ENCODE peak calls at places on chromosomes 12 and 14, in seven cellular contexts. L is anterior cingulate cortex, M is Kasumi-1, H is EL, E is astrocyte, S is caudate nucleus, U is AG09319. I is an unnamed sample.

GRCh38 chr12:69019910-69020309 is 86.9 kb upstream of the CPM start:
- DNase-seq in S (no peak), M (no peak), H (no peak), U (no peak), E (no peak), L (no peak), I (no peak)

GRCh38 chr12:107027304-107028053 is 40.5 kb upstream of the MTERF2 start:
- DNase-seq in E (peak; percentile 96), S (no peak), U (peak; percentile 73), M (no peak), H (peak; percentile 85), L (no peak), I (peak; percentile 79)

GRCh38 chr14:63857467-63858030 is 4.7 kb downstream of the SYNE2 start:
- DNase-seq in E (peak; percentile 40), M (no peak), H (peak; percentile 17), S (no peak), L (no peak), U (no peak), I (no peak)

GRCh38 chr14:22180045-22180444 is 409.0 kb downstream of the DAD1 start:
- DNase-seq in E (no peak), L (no peak), H (no peak), M (no peak), U (no peak), S (no peak), I (no peak)

GRCh38 chr12:51678086-51678724 is 87.2 kb downstream of the SCN8A start:
- DNase-seq in S (no peak), M (peak; percentile 75), H (peak; percentile 70), U (peak; percentile 30), L (no peak), E (peak; percentile 26), I (no peak)

GRCh38 chr12:108102363-108102762 is 26.7 kb upstream of the WSCD2 start:
- DNase-seq in L (no peak), M (no peak), S (no peak), U (no peak), E (no peak), H (no peak), I (no peak)

GRCh38 chr12:132492522-132492921 is 2.6 kb downstream of the FBRSL1 start:
- DNase-seq in H (no peak), E (no peak), U (no peak), M (no peak), S (no peak), L (no peak), I (no peak)

GRCh38 chr12:60335765-60336164 is 739.9 kb downstream of the SLC16A7 start:
- DNase-seq in U (no peak), S (no peak), E (peak; percentile 68), L (no peak), H (peak; percentile 71), M (no peak), I (no peak)

I was measured in smooth muscle cell of the brain vasculature.